ENCODE peak calls at places on chromosomes 5 and 9, in four cellular contexts. N is neuronal stem cell, O is IMR-90, M is H9. Q is an unnamed sample.

GRCh38 chr5:142587354-142587965 is 98.4 kb downstream of the FGF1 start:
- DNase-seq in M (peak; percentile 47), O (peak; percentile 59), N (peak; percentile 18), Q (peak; percentile 71)

GRCh38 chr9:125411171-125411756 is 149.6 kb downstream of the GAPVD1 start:
- DNase-seq in N (no peak), M (no peak), O (no peak), Q (no peak)

GRCh38 chr9:110578896-110579752 is at the start of gene SVEP1:
- DNase-seq in M (peak; percentile 61), O (peak; percentile 77), N (peak; percentile 42), Q (peak; percentile 70)

GRCh38 chr5:178624626-178625546 is 2.0 kb downstream of the CLK4 start:
- DNase-seq in O (peak; percentile 21), M (no peak), N (no peak), Q (peak; percentile 28)

GRCh38 chr5:78886650-78887230 is 98.4 kb downstream of the ARSB start:
- DNase-seq in O (peak; percentile 23), M (no peak), N (no peak), Q (no peak)

GRCh38 chr9:137464291-137464999 is 5.3 kb upstream of the NSMF start:
- DNase-seq in N (no peak), O (no peak), M (no peak), Q (no peak)

GRCh38 chr9:129235931-129236331 is 57.9 kb upstream of the IER5L start:
- DNase-seq in N (no peak), M (no peak), O (no peak), Q (no peak)

GRCh38 chr9:89999534-90000370 is 394.9 kb downstream of the GADD45G start:
- DNase-seq in M (no peak), N (no peak), O (peak; percentile 55), Q (no peak)

GRCh38 chr9:79798450-79798849 is 226.7 kb downstream of the TLE4 start:
- DNase-seq in O (no peak), N (no peak), M (no peak), Q (no peak)

GRCh38 chr5:141848771-141849370 is 29.3 kb downstream of the PCDH1 start:
- DNase-seq in O (peak; percentile 66), N (no peak), M (peak; percentile 95), Q (peak; percentile 97)

GRCh38 chr5:36902353-36902752 is 25.8 kb downstream of the NIPBL start:
- DNase-seq in O (no peak), N (no peak), M (no peak), Q (no peak)

GRCh38 chr5:93598141-93598996 is 15.3 kb downstream of the NR2F1 start:
- DNase-seq in N (no peak), M (no peak), O (peak; percentile 56), Q (no peak)

GRCh38 chr9:110426052-110426709 is 88.5 kb upstream of the TXNDC8 start:
- DNase-seq in N (no peak), O (peak; percentile 44), M (no peak), Q (no peak)

GRCh38 chr9:137459147-137459600 is at the start of gene NSMF:
- DNase-seq in N (peak; percentile 92), M (peak; percentile 90), O (peak; percentile 86), Q (peak; percentile 90)

GRCh38 chr5:139659673-139660072 is 11.5 kb downstream of the CXXC5 start:
- DNase-seq in M (no peak), N (no peak), O (no peak), Q (peak; percentile 76)

GRCh38 chr5:106489004-106489403 is 1181.7 kb downstream of the EFNA5 start:
- DNase-seq in N (no peak), M (no peak), O (no peak), Q (no peak)

GRCh38 chr5:132489051-132489770 is 1.4 kb downstream of the IRF1 start:
- DNase-seq in N (no peak), O (no peak), M (peak; percentile 17), Q (no peak)

GRCh38 chr9:71368157-71368556 is 246.7 kb upstream of the TRPM3 start:
- DNase-seq in M (no peak), O (no peak), N (no peak), Q (no peak)

GRCh38 chr5:136006164-136006563 is 22.6 kb upstream of the TGFBI start:
- DNase-seq in N (no peak), O (peak; percentile 87), M (no peak), Q (no peak)

GRCh38 chr5:89128097-89128496 is 245.1 kb upstream of the MEF2C start:
- DNase-seq in N (no peak), O (peak; percentile 1), M (no peak), Q (peak; percentile 44)

GRCh38 chr5:43161244-43161643 is 30.8 kb upstream of the NIM1K start:
- DNase-seq in M (no peak), N (no peak), O (no peak), Q (no peak)

GRCh38 chr9:98087420-98088354 is 31.2 kb downstream of the NANS start:
- DNase-seq in M (peak; percentile 86), O (peak; percentile 20), N (peak; percentile 32), Q (peak; percentile 81)

GRCh38 chr5:157215826-157216167 is 35.2 kb downstream of the ITK start:
- DNase-seq in O (no peak), M (no peak), N (no peak), Q (peak; percentile 45)

GRCh38 chr9:20683351-20684034 is 566 bp upstream of the FOCAD start:
- DNase-seq in O (peak; percentile 70), M (no peak), N (no peak), Q (peak; percentile 63)

GRCh38 chr5:9903806-9904205 is 273.7 kb upstream of the TAS2R1 start:
- DNase-seq in N (no peak), O (peak; percentile 62), M (no peak), Q (no peak)

GRCh38 chr9:111730937-111731567 is 63.7 kb downstream of the SHOC1 start:
- DNase-seq in N (no peak), O (peak; percentile 33), M (no peak), Q (no peak)

GRCh38 chr5:176577312-176578176 is 28.4 kb downstream of the CDHR2 start:
- DNase-seq in O (no peak), N (no peak), M (no peak), Q (no peak)

GRCh38 chr5:147093138-147093537 is 141.7 kb upstream of the STK32A start:
- DNase-seq in N (no peak), M (no peak), O (peak; percentile 1), Q (no peak)

GRCh38 chr5:60958712-60959111 is 13.7 kb downstream of the NDUFAF2 start:
- DNase-seq in M (no peak), N (no peak), O (no peak), Q (no peak)

GRCh38 chr9:131812116-131812790 is 72.4 kb upstream of the RAPGEF1 start:
- DNase-seq in O (no peak), N (no peak), M (no peak), Q (no peak)

GRCh38 chr5:119397518-119398380 is 41.9 kb downstream of the TNFAIP8 start:
- DNase-seq in O (peak; percentile 88), N (no peak), M (no peak), Q (no peak)

GRCh38 chr5:14489643-14490042 is 91.9 kb upstream of the OTULINL start:
- DNase-seq in N (no peak), M (no peak), O (no peak), Q (no peak)

GRCh38 chr9:16337322-16338029 is 533.0 kb downstream of the BNC2 start:
- DNase-seq in O (peak; percentile 97), M (no peak), N (no peak), Q (no peak)

GRCh38 chr9:35611230-35611797 is 6.3 kb downstream of the TESK1 start:
- DNase-seq in M (peak; percentile 58), O (peak; percentile 35), N (no peak), Q (peak; percentile 59)

GRCh38 chr5:171494452-171495121 is 75.1 kb downstream of the FGF18 start:
- DNase-seq in O (peak; percentile 59), M (peak; percentile 85), N (peak; percentile 67), Q (peak; percentile 89)

GRCh38 chr9:91530829-91531228 is 107.2 kb upstream of the NFIL3 start:
- DNase-seq in O (peak; percentile 43), M (no peak), N (no peak), Q (peak; percentile 89)

DNA sequence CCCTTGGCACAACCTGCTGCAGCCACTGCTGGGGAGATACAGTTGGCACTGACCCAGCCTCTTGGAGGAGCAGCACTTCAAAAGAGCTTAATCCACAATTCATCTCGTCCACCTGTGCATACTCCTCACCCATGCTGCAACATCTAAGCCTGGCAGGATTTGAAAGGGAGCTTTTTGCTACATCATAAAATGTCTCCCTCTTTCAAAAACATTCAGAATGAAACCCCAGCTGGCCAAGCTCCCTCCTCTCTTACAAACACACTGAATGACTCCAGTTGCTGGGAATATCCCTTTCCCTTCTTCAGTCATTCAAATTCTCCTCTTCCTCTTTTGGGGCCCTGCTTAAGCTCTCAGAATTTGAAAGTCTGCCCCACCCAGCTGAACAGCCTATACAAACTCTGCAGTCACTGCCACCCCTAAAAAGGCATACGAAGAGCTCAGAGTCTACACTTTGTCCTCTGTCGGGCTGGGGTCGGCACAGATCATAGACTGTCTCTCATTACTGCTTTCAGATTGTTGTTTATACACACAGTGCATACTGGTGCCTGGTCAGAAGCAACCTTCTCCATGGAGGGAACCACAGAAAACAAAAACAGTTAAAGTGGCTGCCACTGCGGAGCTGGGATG is 8.8 kb upstream of the C5orf15 start:
- DNase-seq in M (no peak), N (no peak), O (peak; percentile 39), Q (no peak)
- H3K27ac ChIP-seq in M (no peak overlapping the region), N (no peak overlapping the region), O (peak overlapping the region; percentile 48), Q (no peak overlapping the region)

DNA sequence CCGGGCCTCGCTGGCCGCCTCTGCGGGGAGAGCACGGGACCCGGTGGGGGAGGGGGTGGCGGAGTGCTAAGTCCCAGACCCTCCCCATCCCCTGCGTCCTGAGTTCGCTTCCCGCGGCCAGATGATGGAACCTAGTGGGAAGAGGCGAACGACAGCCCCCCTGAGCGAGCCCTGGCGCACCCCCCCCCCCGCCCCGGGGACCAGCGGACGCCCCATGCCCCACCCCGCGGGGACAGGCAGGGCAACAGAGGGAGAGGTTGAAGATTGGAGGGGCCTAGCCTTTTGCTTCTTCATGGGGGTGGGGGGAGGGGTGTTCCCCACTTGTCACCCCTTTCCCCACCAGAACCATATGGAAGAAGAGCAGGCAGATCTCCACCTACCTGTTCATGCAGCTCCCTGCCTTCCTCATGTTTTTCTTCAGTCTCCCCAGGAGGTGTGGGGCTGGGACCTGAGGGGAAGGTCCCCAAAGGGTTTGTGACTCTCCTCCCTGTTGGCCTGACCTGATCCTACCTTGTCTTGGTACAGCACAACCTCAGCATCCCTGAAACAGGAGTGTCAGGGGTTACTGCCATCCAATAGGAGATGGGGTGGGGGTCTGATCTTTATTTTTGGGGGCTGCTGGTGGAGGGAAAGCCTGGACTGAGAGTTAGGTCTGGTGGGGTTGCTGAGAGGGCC is 482 bp downstream of the FAM53C start:
- DNase-seq in N (no peak), O (no peak), M (no peak), Q (peak; percentile 43)
- H2BK15ac ChIP-seq in N (no peak overlapping the region), O (no peak overlapping the region), M (no peak overlapping the region), Q (no peak overlapping the region)

GRCh38 chr5:116507941-116508655 is 66.5 kb downstream of the SEMA6A start:
- DNase-seq in N (no peak), O (no peak), M (no peak), Q (no peak)
- H3K27ac ChIP-seq in N (peak overlapping the region; percentile 34), O (no peak overlapping the region), M (no peak overlapping the region), Q (no peak overlapping the region)

GRCh38 chr9:121895274-121895835 is 197.8 kb downstream of the TTLL11 start:
- DNase-seq in N (no peak), M (no peak), O (no peak), Q (peak; percentile 40)
- H2BK15ac ChIP-seq in N (no peak overlapping the region), M (no peak overlapping the region), O (peak overlapping the region; percentile 53), Q (no peak overlapping the region)

Q was measured in mesendoderm.